ENCODE peak calls at places on chromosome 12, in five cellular contexts. V is brain microvascular endothelial cell, O is cardiac fibroblast, R is colonic mucosa, J is A673. A is an unnamed sample.

GRCh38 chr12:76455582-76456345 is 103.8 kb downstream of the OSBPL8 start:
- DNase-seq in V (peak), O (peak), R (no peak), J (peak), A (peak)

GRCh38 chr12:124507188-124508109 is 60.0 kb downstream of the NCOR2 start:
- DNase-seq in V (no peak), O (peak), R (no peak), J (peak), A (peak)

GRCh38 chr12:70666364-70666763 is 29.1 kb upstream of the PTPRB start:
- DNase-seq in V (no peak), O (no peak), R (no peak), J (no peak), A (no peak)

GRCh38 chr12:51980809-51981127 is 26.0 kb upstream of the TAMALIN start:
- DNase-seq in V (no peak), O (no peak), R (no peak), J (no peak), A (no peak)

GRCh38 chr12:96416033-96416790 is 16.0 kb upstream of the CDK17 start:
- DNase-seq in V (peak), O (peak), R (no peak), J (no peak), A (peak)

GRCh38 chr12:44873898-44874297 is 2.2 kb downstream of the NELL2 start:
- DNase-seq in V (no peak), O (peak), R (no peak), J (peak), A (peak)

GRCh38 chr12:111692575-111693210 is 6.8 kb downstream of the ACAD10 start:
- DNase-seq in V (peak), O (peak), R (no peak), J (peak), A (no peak)

GRCh38 chr12:16603916-16604575 is 1.9 kb downstream of the LMO3 start:
- DNase-seq in V (no peak), O (peak), R (no peak), J (no peak), A (peak)

GRCh38 chr12:91111366-91112321 is at the start of gene LUM:
- DNase-seq in V (peak), O (peak), R (peak), J (no peak), A (peak)

GRCh38 chr12:82671673-82672195 is 15.0 kb upstream of the TMTC2 start:
- DNase-seq in V (no peak), O (no peak), R (no peak), J (no peak), A (no peak)

GRCh38 chr12:26318661-26319068 is 123.3 kb downstream of the SSPN start:
- DNase-seq in V (peak), O (peak), R (peak), J (no peak), A (peak)

GRCh38 chr12:73589220-73589619 is 948.4 kb upstream of the ATXN7L3B start:
- DNase-seq in V (no peak), O (no peak), R (no peak), J (no peak), A (no peak)

GRCh38 chr12:114746297-114747074 is 62.5 kb upstream of the TBX3 start:
- DNase-seq in V (no peak), O (peak), R (no peak), J (no peak), A (peak)

GRCh38 chr12:89800435-89800834 is 91.8 kb upstream of the ATP2B1 start:
- DNase-seq in V (peak), O (no peak), R (no peak), J (no peak), A (no peak)

GRCh38 chr12:116389990-116390655 is 112.6 kb upstream of the MED13L start:
- DNase-seq in V (peak), O (peak), R (no peak), J (peak), A (peak)

GRCh38 chr12:45745861-45746277 is 16.4 kb downstream of the ARID2 start:
- DNase-seq in V (no peak), O (peak), R (no peak), J (peak), A (peak)

GRCh38 chr12:108296933-108297332 is 42.2 kb downstream of the CMKLR1 start:
- DNase-seq in V (no peak), O (no peak), R (no peak), J (no peak), A (no peak)

GRCh38 chr12:62922539-62922938 is 12.4 kb downstream of the PPM1H start:
- DNase-seq in V (no peak), O (no peak), R (no peak), J (no peak), A (no peak)

GRCh38 chr12:106080111-106080732 is 58.5 kb downstream of the NUAK1 start:
- DNase-seq in V (peak), O (peak), R (no peak), J (no peak), A (peak)

GRCh38 chr12:131613678-131614077 is 97.2 kb upstream of the SFSWAP start:
- DNase-seq in V (no peak), O (no peak), R (no peak), J (no peak), A (no peak)

GRCh38 chr12:112303004-112303403 is 79.2 kb downstream of the HECTD4 start:
- DNase-seq in V (peak), O (peak), R (no peak), J (no peak), A (peak)

GRCh38 chr12:23493690-23494101 is 455.8 kb downstream of the SOX5 start:
- DNase-seq in V (no peak), O (no peak), R (no peak), J (peak), A (no peak)

GRCh38 chr12:7959278-7960063 is 23.5 kb upstream of the SLC2A3 start:
- DNase-seq in V (no peak), O (peak), R (peak), J (peak), A (peak)

GRCh38 chr12:124569375-124570148 is 2.1 kb upstream of the NCOR2 start:
- DNase-seq in V (no peak), O (no peak), R (no peak), J (no peak), A (no peak)

GRCh38 chr12:124214574-124214973 is 80.3 kb upstream of the RFLNA start:
- DNase-seq in V (no peak), O (no peak), R (no peak), J (no peak), A (no peak)

GRCh38 chr12:89016970-89017778 is 335.1 kb downstream of the DUSP6 start:
- DNase-seq in V (peak), O (peak), R (peak), J (peak), A (peak)

GRCh38 chr12:52865090-52865944 is 16.5 kb upstream of the KRT78 start:
- DNase-seq in V (peak), O (peak), R (peak), J (peak), A (peak)

GRCh38 chr12:31931796-31932715 is 27.2 kb upstream of the RESF1 start:
- DNase-seq in V (no peak), O (no peak), R (no peak), J (no peak), A (no peak)

GRCh38 chr12:86249276-86249675 is 6.9 kb downstream of the MGAT4C start:
- DNase-seq in V (no peak), O (no peak), R (no peak), J (no peak), A (no peak)

GRCh38 chr12:113422030-113422900 is at the start of gene SDSL:
- DNase-seq in V (peak), O (peak), R (peak), J (peak), A (peak)

GRCh38 chr12:21559855-21560569 is 33.9 kb downstream of the SPX start:
- DNase-seq in V (peak), O (peak), R (no peak), J (no peak), A (peak)

GRCh38 chr12:102433304-102433703 is 47.1 kb downstream of the IGF1 start:
- DNase-seq in V (no peak), O (no peak), R (no peak), J (no peak), A (no peak)

GRCh38 chr12:26567126-26567525 is 265.9 kb downstream of the ITPR2 start:
- DNase-seq in V (no peak), O (no peak), R (no peak), J (no peak), A (no peak)

GRCh38 chr12:133057446-133057845 is 20.1 kb downstream of the ZNF84 start:
- DNase-seq in V (no peak), O (peak), R (no peak), J (no peak), A (no peak)

GRCh38 chr12:90510948-90511347 is 444.0 kb downstream of the CCER1 start:
- DNase-seq in V (peak), O (peak), R (no peak), J (no peak), A (no peak)

GRCh38 chr12:108356902-108357806 is 18.0 kb upstream of the CMKLR1 start:
- DNase-seq in V (no peak), O (no peak), R (no peak), J (no peak), A (no peak)

GRCh38 chr12:111242190-111242589 is 126.7 kb downstream of the PHETA1 start:
- DNase-seq in V (no peak), O (no peak), R (no peak), J (no peak), A (no peak)

GRCh38 chr12:19963972-19964371 is 404.4 kb upstream of the PDE3A start:
- DNase-seq in V (no peak), O (no peak), R (no peak), J (no peak), A (no peak)

GRCh38 chr12:51548241-51548640 is 42.8 kb upstream of the SCN8A start:
- DNase-seq in V (no peak), O (no peak), R (no peak), J (no peak), A (no peak)

GRCh38 chr12:6695313-6696045 is 5.1 kb downstream of the PIANP start:
- DNase-seq in V (no peak), O (no peak), R (no peak), J (peak), A (no peak)

GRCh38 chr12:6698352-6699046 is 2.1 kb downstream of the PIANP start:
- DNase-seq in V (no peak), O (no peak), R (no peak), J (no peak), A (no peak)

GRCh38 chr12:6699259-6699988 is 1.2 kb downstream of the PIANP start:
- DNase-seq in V (no peak), O (no peak), R (no peak), J (no peak), A (no peak)

GRCh38 chr12:6696690-6697583 is 3.7 kb downstream of the PIANP start:
- DNase-seq in V (no peak), O (no peak), R (no peak), J (no peak), A (no peak)

DNA sequence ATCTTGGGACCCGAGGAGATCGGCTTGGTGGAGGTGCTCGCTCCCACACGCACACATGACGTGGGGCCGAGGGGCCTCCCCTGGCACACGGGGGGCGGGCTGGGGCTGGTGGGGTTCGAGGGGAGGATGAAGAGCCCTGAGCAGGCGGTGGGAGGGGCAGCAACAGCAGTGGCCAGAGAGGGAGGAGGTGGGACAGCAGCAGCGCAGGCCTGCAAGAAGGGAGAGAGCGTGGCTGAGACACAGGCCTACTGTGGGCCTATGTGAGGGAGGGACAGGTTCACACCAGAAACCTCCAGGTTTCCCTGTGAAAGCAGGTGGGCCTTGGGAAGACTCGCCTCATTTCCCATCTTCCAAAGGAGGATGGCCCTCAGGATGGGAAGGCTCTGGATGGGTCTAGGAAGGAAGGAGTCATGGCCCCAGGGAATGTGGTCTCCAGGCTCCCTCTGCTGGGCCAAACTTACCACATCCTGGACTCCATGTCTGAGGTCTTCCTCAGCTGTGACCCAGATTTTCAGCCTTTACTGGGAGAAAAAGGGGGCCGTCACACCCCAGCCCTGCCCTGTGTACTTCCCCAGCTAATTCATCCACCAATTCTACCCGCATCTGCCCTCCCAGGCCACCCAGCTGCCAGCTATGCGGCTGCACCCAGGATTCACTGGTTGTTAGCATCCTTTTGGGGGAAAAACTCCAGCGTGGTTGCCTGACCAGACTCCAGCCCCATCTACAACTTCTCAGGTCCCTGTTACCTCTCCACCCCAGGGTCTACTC is 2.8 kb downstream of the PIANP start:
- DNase-seq in V (peak), O (peak), R (peak), J (peak), A (peak)
- TF ChIP-seq CTCF in V (peak), O (peak), R (peak), J (peak), A (peak)

GRCh38 chr12:50219544-50219943 is 52.4 kb upstream of the CERS5 start:
- DNase-seq in V (no peak), O (no peak), R (no peak), J (no peak), A (no peak)
- H3K4me3 ChIP-seq in V (peak), O (peak), R (no peak), J (peak), A (peak)

GRCh38 chr12:27651201-27651600 is 45.0 kb upstream of the REP15 start:
- DNase-seq in V (no peak), O (no peak), R (no peak), J (no peak), A (peak)
- TF ChIP-seq CTCF in V (no peak), O (no peak), R (no peak), J (no peak), A (no peak)

GRCh38 chr12:9648701-9649531 is 20.6 kb upstream of the CLEC2D start:
- DNase-seq in V (no peak), O (no peak), R (no peak), J (no peak), A (peak)
- H3K4me3 ChIP-seq in V (peak), O (peak), R (peak), J (peak), A (peak)

GRCh38 chr12:122974892-122975789 is at the start of gene OGFOD2:
- DNase-seq in V (peak), O (peak), R (peak), J (peak), A (peak)
- TF ChIP-seq CTCF in V (no peak), O (no peak), R (no peak), J (no peak), A (no peak)

GRCh38 chr12:104374071-104374470 is 70.5 kb downstream of the EID3 start:
- DNase-seq in V (no peak), O (no peak), R (no peak), J (no peak), A (no peak)
- H3K4me3 ChIP-seq in V (no peak), O (no peak), R (no peak), J (no peak), A (no peak)

GRCh38 chr12:110179291-110179690 is 55.1 kb downstream of the IFT81 start:
- DNase-seq in V (peak), O (no peak), R (no peak), J (peak), A (peak)

GRCh38 chr12:110180591-110181005 is 56.4 kb downstream of the IFT81 start:
- DNase-seq in V (no peak), O (peak), R (no peak), J (no peak), A (peak)

GRCh38 chr12:110185626-110186025 is 61.5 kb downstream of the IFT81 start:
- DNase-seq in V (no peak), O (no peak), R (no peak), J (no peak), A (no peak)

GRCh38 chr12:110186059-110186458 is 61.9 kb downstream of the IFT81 start:
- DNase-seq in V (no peak), O (no peak), R (no peak), J (no peak), A (no peak)

DNA sequence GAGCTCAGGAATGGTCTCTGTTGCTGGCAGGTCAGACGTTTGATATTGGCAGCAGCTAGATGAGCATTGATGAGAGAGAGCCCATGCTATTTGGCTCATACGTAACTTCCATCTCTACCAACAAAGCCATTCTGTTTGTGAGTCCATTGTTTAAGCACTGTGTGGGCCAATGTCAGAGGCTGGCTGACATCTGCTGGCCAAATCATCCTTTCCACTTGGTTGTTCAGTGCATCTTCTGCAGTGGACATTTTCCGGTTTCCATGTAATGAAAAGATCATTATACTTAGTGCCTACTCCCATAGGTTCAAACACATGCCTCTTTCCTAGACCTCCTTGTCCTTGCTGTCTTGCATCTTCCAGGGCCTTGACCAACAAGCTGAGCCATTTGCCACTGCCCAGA is 59.2 kb downstream of the IFT81 start:
- DNase-seq in V (no peak), O (no peak), R (no peak), J (no peak), A (no peak)
- TF ChIP-seq CTCF in V (no peak), O (no peak), R (no peak), J (no peak), A (no peak)